ENCODE peak calls at places on chromosomes 13 and 19, in six cellular contexts. V, Q, C, X, N and M are unnamed samples.

GRCh38 chr13:78978381-78978998 is 319.5 kb upstream of the OBI1 start:
- DNase-seq in V (peak), Q (peak), C (peak), X (peak), N (peak), M (peak)

GRCh38 chr19:39405930-39406655 is 554 bp upstream of the ZFP36 start:
- DNase-seq in V (no peak), Q (no peak), C (peak), X (no peak), N (peak), M (no peak)

GRCh38 chr19:53511357-53511756 is 26.6 kb upstream of the ZNF331 start:
- DNase-seq in V (no peak), Q (no peak), C (no peak), X (no peak), N (no peak), M (no peak)

GRCh38 chr13:99378985-99379734 is 72.0 kb upstream of the GPR183 start:
- DNase-seq in V (peak), Q (no peak), C (no peak), X (peak), N (no peak), M (no peak)

GRCh38 chr19:4581381-4582111 is 22.1 kb upstream of the SEMA6B start:
- DNase-seq in V (no peak), Q (no peak), C (no peak), X (no peak), N (no peak), M (no peak)

GRCh38 chr13:35481777-35482176 is 5.3 kb upstream of the MAB21L1 start:
- DNase-seq in V (no peak), Q (no peak), C (no peak), X (no peak), N (no peak), M (no peak)

GRCh38 chr13:67238861-67239260 is 8.7 kb upstream of the PCDH9 start:
- DNase-seq in V (no peak), Q (no peak), C (no peak), X (no peak), N (no peak), M (no peak)

GRCh38 chr19:49229416-49229815 is 71.8 kb downstream of the TRPM4 start:
- DNase-seq in V (no peak), Q (no peak), C (no peak), X (no peak), N (no peak), M (no peak)

GRCh38 chr13:44180876-44181536 is 192.6 kb upstream of the SERP2 start:
- DNase-seq in V (no peak), Q (no peak), C (no peak), X (no peak), N (no peak), M (no peak)

GRCh38 chr13:23505007-23505406 is 65.2 kb upstream of the TNFRSF19 start:
- DNase-seq in V (peak), Q (no peak), C (no peak), X (no peak), N (no peak), M (no peak)

GRCh38 chr13:109309625-109310363 is 476.6 kb downstream of the IRS2 start:
- DNase-seq in V (no peak), Q (no peak), C (no peak), X (no peak), N (no peak), M (no peak)

GRCh38 chr19:50268046-50268445 is 61.1 kb downstream of the KCNC3 start:
- DNase-seq in V (no peak), Q (no peak), C (no peak), X (no peak), N (no peak), M (no peak)

GRCh38 chr13:66345988-66346387 is 884.1 kb downstream of the PCDH9 start:
- DNase-seq in V (no peak), Q (no peak), C (no peak), X (no peak), N (no peak), M (no peak)

GRCh38 chr19:5131031-5131865 is 162.3 kb downstream of the KDM4B start:
- DNase-seq in V (no peak), Q (no peak), C (no peak), X (no peak), N (no peak), M (no peak)

GRCh38 chr19:35345671-35346111 is 2.0 kb upstream of the FFAR1 start:
- DNase-seq in V (no peak), Q (no peak), C (no peak), X (no peak), N (no peak), M (no peak)